ENCODE peak calls at places on chromosomes 7 and 10, in five cellular contexts. One of them, this sample, is unnamed. For H3K27me3, the result is how much of the 10 kb centered on the place peaks cover.

GRCh38 chr7:34842782-34843181 is 184.8 kb downstream of the NPSR1 start:
- DNase-seq in SK-N-SH: no peak
- DNase-seq in K562: no peak
- DNase-seq in GM12878: no peak
- DNase-seq in HepG2: no peak
- DNase-seq in this sample: no peak

GRCh38 chr10:61662794-61663259 is at the start of gene CABCOCO1:
- DNase-seq in SK-N-SH: peak
- DNase-seq in K562: no peak
- DNase-seq in GM12878: no peak
- DNase-seq in HepG2: no peak
- DNase-seq in this sample: peak

GRCh38 chr10:76453328-76453727 is 1021.9 kb downstream of the LRMDA start:
- DNase-seq in SK-N-SH: peak
- DNase-seq in K562: no peak
- DNase-seq in GM12878: no peak
- DNase-seq in HepG2: no peak
- DNase-seq in this sample: no peak

GRCh38 chr7:31171216-31171750 is 119.2 kb downstream of the ADCYAP1R1 start:
- DNase-seq in SK-N-SH: no peak
- DNase-seq in K562: no peak
- DNase-seq in GM12878: no peak
- DNase-seq in HepG2: no peak
- DNase-seq in this sample: no peak

GRCh38 chr10:6786579-6787031 is 206.5 kb upstream of the PRKCQ start:
- DNase-seq in SK-N-SH: peak
- DNase-seq in K562: peak
- DNase-seq in GM12878: no peak
- DNase-seq in HepG2: no peak
- DNase-seq in this sample: no peak

GRCh38 chr7:66281678-66282593 is 76.8 kb downstream of the TPST1 start:
- DNase-seq in SK-N-SH: no peak
- DNase-seq in K562: peak
- DNase-seq in GM12878: no peak
- DNase-seq in HepG2: peak
- DNase-seq in this sample: peak

GRCh38 chr10:98186681-98187080 is 52.2 kb downstream of the R3HCC1L start:
- DNase-seq in SK-N-SH: no peak
- DNase-seq in K562: no peak
- DNase-seq in GM12878: no peak
- DNase-seq in HepG2: no peak
- DNase-seq in this sample: no peak

GRCh38 chr10:3935141-3935540 is 150.1 kb upstream of the KLF6 start:
- DNase-seq in SK-N-SH: no peak
- DNase-seq in K562: no peak
- DNase-seq in GM12878: peak
- DNase-seq in HepG2: no peak
- DNase-seq in this sample: no peak

GRCh38 chr10:126839094-126839761 is 66.0 kb upstream of the DOCK1 start:
- DNase-seq in SK-N-SH: no peak
- DNase-seq in K562: no peak
- DNase-seq in GM12878: no peak
- DNase-seq in HepG2: no peak
- DNase-seq in this sample: no peak

GRCh38 chr10:58438340-58438739 is 53.1 kb downstream of the TFAM start:
- DNase-seq in SK-N-SH: no peak
- DNase-seq in K562: no peak
- DNase-seq in GM12878: no peak
- DNase-seq in HepG2: no peak
- DNase-seq in this sample: no peak

GRCh38 chr7:157519798-157520244 is 183.0 kb downstream of the DNAJB6 start:
- DNase-seq in SK-N-SH: no peak
- DNase-seq in K562: no peak
- DNase-seq in GM12878: no peak
- DNase-seq in HepG2: no peak
- DNase-seq in this sample: no peak

GRCh38 chr7:73721237-73721848 is 1.9 kb upstream of the STX1A start:
- DNase-seq in SK-N-SH: peak
- DNase-seq in K562: no peak
- DNase-seq in GM12878: no peak
- DNase-seq in HepG2: no peak
- DNase-seq in this sample: no peak

GRCh38 chr10:114266521-114266920 is 27.5 kb downstream of the VWA2 start:
- DNase-seq in SK-N-SH: peak
- DNase-seq in K562: peak
- DNase-seq in GM12878: no peak
- DNase-seq in HepG2: no peak
- DNase-seq in this sample: no peak

GRCh38 chr10:35017608-35018007 is 72.5 kb downstream of the CUL2 start:
- DNase-seq in SK-N-SH: no peak
- DNase-seq in K562: no peak
- DNase-seq in GM12878: no peak
- DNase-seq in HepG2: no peak
- DNase-seq in this sample: no peak

GRCh38 chr7:47194516-47194915 is 387.4 kb downstream of the TNS3 start:
- DNase-seq in SK-N-SH: no peak
- DNase-seq in K562: no peak
- DNase-seq in GM12878: no peak
- DNase-seq in HepG2: no peak
- DNase-seq in this sample: no peak

GRCh38 chr7:77954773-77955562 is 156.4 kb downstream of the PHTF2 start:
- DNase-seq in SK-N-SH: no peak
- DNase-seq in K562: no peak
- DNase-seq in GM12878: no peak
- DNase-seq in HepG2: no peak
- DNase-seq in this sample: no peak

GRCh38 chr7:45721949-45722598 is 147.9 kb downstream of the ADCY1 start:
- DNase-seq in SK-N-SH: peak
- DNase-seq in K562: peak
- DNase-seq in GM12878: no peak
- DNase-seq in HepG2: no peak
- DNase-seq in this sample: no peak

GRCh38 chr7:130180571-130180971 is 24.6 kb downstream of the TMEM209 start:
- DNase-seq in SK-N-SH: no peak
- DNase-seq in K562: no peak
- DNase-seq in GM12878: no peak
- DNase-seq in HepG2: no peak
- DNase-seq in this sample: no peak

GRCh38 chr7:93228302-93228701 is 2.0 kb upstream of the HEPACAM2 start:
- DNase-seq in SK-N-SH: peak
- DNase-seq in K562: peak
- DNase-seq in GM12878: peak
- DNase-seq in HepG2: peak
- DNase-seq in this sample: peak

GRCh38 chr7:140923358-140924006 is 1.2 kb downstream of the BRAF start:
- DNase-seq in SK-N-SH: peak
- DNase-seq in K562: peak
- DNase-seq in GM12878: no peak
- DNase-seq in HepG2: no peak
- DNase-seq in this sample: no peak

GRCh38 chr7:35714862-35715261 is 19.9 kb upstream of the HERPUD2 start:
- DNase-seq in SK-N-SH: no peak
- DNase-seq in K562: no peak
- DNase-seq in GM12878: no peak
- DNase-seq in HepG2: no peak
- DNase-seq in this sample: no peak

GRCh38 chr10:64555609-64556008 is 1034.4 kb downstream of the REEP3 start:
- DNase-seq in SK-N-SH: no peak
- DNase-seq in K562: no peak
- DNase-seq in GM12878: no peak
- DNase-seq in HepG2: no peak
- DNase-seq in this sample: no peak

GRCh38 chr7:152006336-152006735 is 19.1 kb upstream of the GALNT11 start:
- DNase-seq in SK-N-SH: no peak
- DNase-seq in K562: no peak
- DNase-seq in GM12878: no peak
- DNase-seq in HepG2: no peak
- DNase-seq in this sample: no peak

GRCh38 chr10:75402486-75403143 is 1.1 kb upstream of the ZNF503 start:
- DNase-seq in SK-N-SH: peak
- DNase-seq in K562: no peak
- DNase-seq in GM12878: no peak
- DNase-seq in HepG2: no peak
- DNase-seq in this sample: no peak

GRCh38 chr10:24463683-24464426 is 254.9 kb downstream of the KIAA1217 start:
- DNase-seq in SK-N-SH: no peak
- DNase-seq in K562: no peak
- DNase-seq in GM12878: no peak
- DNase-seq in HepG2: no peak
- DNase-seq in this sample: no peak

GRCh38 chr7:78427209-78427608 is 628.6 kb downstream of the PHTF2 start:
- DNase-seq in SK-N-SH: no peak
- DNase-seq in K562: no peak
- DNase-seq in GM12878: no peak
- DNase-seq in HepG2: no peak
- DNase-seq in this sample: no peak

GRCh38 chr7:72751978-72752377 is 76.0 kb downstream of the TYW1B start:
- DNase-seq in SK-N-SH: peak
- DNase-seq in K562: peak
- DNase-seq in GM12878: no peak
- DNase-seq in HepG2: no peak
- DNase-seq in this sample: no peak

GRCh38 chr7:155839461-155839860 is 27.2 kb upstream of the SHH start:
- DNase-seq in SK-N-SH: no peak
- DNase-seq in K562: no peak
- DNase-seq in GM12878: no peak
- DNase-seq in HepG2: no peak
- DNase-seq in this sample: no peak

GRCh38 chr7:30206466-30206865 is 71.7 kb downstream of the MTURN start:
- DNase-seq in SK-N-SH: no peak
- DNase-seq in K562: no peak
- DNase-seq in GM12878: no peak
- DNase-seq in HepG2: no peak
- DNase-seq in this sample: peak

GRCh38 chr7:128094686-128095085 is 63.4 kb upstream of the LRRC4 start:
- DNase-seq in SK-N-SH: no peak
- DNase-seq in K562: no peak
- DNase-seq in GM12878: no peak
- DNase-seq in HepG2: no peak
- DNase-seq in this sample: no peak

GRCh38 chr7:80335473-80336232 is 176.2 kb downstream of the GNAT3 start:
- DNase-seq in SK-N-SH: no peak
- DNase-seq in K562: no peak
- DNase-seq in GM12878: no peak
- DNase-seq in HepG2: no peak
- DNase-seq in this sample: no peak

GRCh38 chr7:130893441-130893894 is 159.5 kb upstream of the KLF14 start:
- DNase-seq in SK-N-SH: no peak
- DNase-seq in K562: no peak
- DNase-seq in GM12878: no peak
- DNase-seq in HepG2: peak
- DNase-seq in this sample: no peak

GRCh38 chr10:90398551-90398950 is 459.3 kb downstream of the HTR7 start:
- DNase-seq in SK-N-SH: no peak
- DNase-seq in K562: no peak
- DNase-seq in GM12878: no peak
- DNase-seq in HepG2: no peak
- DNase-seq in this sample: no peak

GRCh38 chr7:153408360-153409335 is 643.5 kb upstream of the DPP6 start:
- DNase-seq in SK-N-SH: no peak
- DNase-seq in K562: peak
- DNase-seq in GM12878: no peak
- DNase-seq in HepG2: no peak
- DNase-seq in this sample: no peak

GRCh38 chr7:153405704-153406485 is 646.3 kb upstream of the DPP6 start:
- DNase-seq in SK-N-SH: no peak
- DNase-seq in K562: no peak
- DNase-seq in GM12878: no peak
- DNase-seq in HepG2: no peak
- DNase-seq in this sample: no peak

GRCh38 chr7:153404781-153405279 is 645.3 kb downstream of the ACTR3B start:
- DNase-seq in SK-N-SH: no peak
- DNase-seq in K562: no peak
- DNase-seq in GM12878: no peak
- DNase-seq in HepG2: no peak
- DNase-seq in this sample: no peak

GRCh38 chr7:153407291-153408046 is 644.7 kb upstream of the DPP6 start:
- DNase-seq in SK-N-SH: no peak
- DNase-seq in K562: peak
- DNase-seq in GM12878: no peak
- DNase-seq in HepG2: no peak
- DNase-seq in this sample: no peak

GRCh38 chr7:153406486-153406872 is 645.7 kb upstream of the DPP6 start:
- DNase-seq in SK-N-SH: no peak
- DNase-seq in K562: no peak
- DNase-seq in GM12878: no peak
- DNase-seq in HepG2: no peak
- DNase-seq in this sample: no peak
- H3K27me3 ChIP-seq in SK-N-SH: under half
- H3K27me3 ChIP-seq in K562: under half
- H3K27me3 ChIP-seq in GM12878: under half
- H3K27me3 ChIP-seq in HepG2: under half
- H3K27me3 ChIP-seq in this sample: under half

GRCh38 chr10:22022257-22023051 is 18.9 kb upstream of the DNAJC1 start:
- DNase-seq in SK-N-SH: peak
- DNase-seq in K562: peak
- DNase-seq in GM12878: no peak
- DNase-seq in HepG2: no peak
- DNase-seq in this sample: no peak
- TF ChIP-seq MAX in SK-N-SH: no peak
- TF ChIP-seq MAX in K562: no peak
- TF ChIP-seq MAX in GM12878: no peak
- TF ChIP-seq MAX in HepG2: no peak
- TF ChIP-seq MAX in this sample: no peak

GRCh38 chr7:135856356-135857144 is 107.9 kb upstream of the FAM180A start:
- DNase-seq in SK-N-SH: no peak
- DNase-seq in K562: no peak
- DNase-seq in GM12878: no peak
- DNase-seq in HepG2: no peak
- DNase-seq in this sample: no peak
- TF ChIP-seq REST in SK-N-SH: no peak
- TF ChIP-seq REST in K562: no peak
- TF ChIP-seq REST in GM12878: no peak
- TF ChIP-seq REST in HepG2: no peak
- TF ChIP-seq REST in this sample: no peak

DNA sequence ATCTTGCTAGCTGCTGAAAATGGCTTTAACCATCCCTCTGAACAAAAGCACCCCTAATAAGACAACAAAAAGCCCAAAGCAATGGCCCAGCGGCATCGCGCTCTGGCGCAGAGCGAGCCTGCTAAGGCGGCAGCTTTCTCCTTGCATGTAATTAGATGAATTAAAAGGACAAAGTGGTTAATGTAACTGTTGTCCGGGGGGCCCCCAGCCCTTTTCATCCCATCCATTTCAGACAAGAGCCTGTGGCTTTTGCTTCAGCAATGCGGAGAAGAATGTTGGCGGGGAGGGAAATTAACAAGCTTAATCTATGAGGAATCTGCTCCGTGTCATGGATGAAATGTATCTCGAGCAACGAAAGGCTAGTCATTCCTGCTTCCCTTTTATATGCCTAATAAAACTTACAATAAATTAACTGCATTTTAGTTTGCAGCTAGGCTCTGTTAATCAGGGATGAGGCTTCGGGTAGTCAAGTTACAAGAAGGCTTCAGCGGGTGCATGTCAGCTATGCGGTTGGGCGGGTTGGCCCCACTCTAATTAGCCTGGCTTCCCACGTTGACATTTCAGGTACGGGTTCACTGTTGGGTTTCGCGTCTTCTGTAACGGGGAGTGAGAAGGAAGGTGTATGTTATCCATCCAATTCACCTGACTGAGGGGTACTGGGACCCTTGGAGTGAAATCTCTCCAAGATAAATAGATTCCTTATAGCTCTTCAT is 203.3 kb downstream of the BUB3 start:
- DNase-seq in SK-N-SH: peak
- DNase-seq in K562: no peak
- DNase-seq in GM12878: no peak
- DNase-seq in HepG2: no peak
- DNase-seq in this sample: no peak
- H3K27me3 ChIP-seq in SK-N-SH: under half
- H3K27me3 ChIP-seq in K562: under half
- H3K27me3 ChIP-seq in GM12878: under half
- H3K27me3 ChIP-seq in HepG2: under half
- H3K27me3 ChIP-seq in this sample: under half

This sample was measured in HCT116.